ENCODE peak calls at places on chromosomes 4 and X, in seven cellular contexts. E is gastrocnemius medialis, W is right lobe of liver, Y is adipocyte, O is Peyer's patch, P is GM23338, N is OCI-LY7. K is an unnamed sample.

GRCh38 chrX:130984782-130985181 is 73.4 kb upstream of the ARHGAP36 start:
- DNase-seq in E (peak; percentile 71), W (no peak), Y (no peak), O (no peak), P (no peak), N (no peak), K (no peak)

GRCh38 chr4:2981256-2981804 is 18.0 kb downstream of the GRK4 start:
- DNase-seq in E (no peak), W (no peak), Y (no peak), O (no peak), P (no peak), N (peak; percentile 15), K (no peak)

GRCh38 chrX:141975839-141976238 is 72.1 kb downstream of the MAGEC1 start:
- DNase-seq in E (no peak), W (no peak), Y (no peak), O (no peak), P (no peak), N (no peak), K (no peak)

GRCh38 chr4:14667624-14668295 is 334.5 kb upstream of the CPEB2 start:
- DNase-seq in E (no peak), W (no peak), Y (peak; percentile 26), O (no peak), P (no peak), N (no peak), K (no peak)

GRCh38 chrX:9882669-9883446 is 84.3 kb upstream of the CLDN34 start:
- DNase-seq in E (no peak), W (no peak), Y (no peak), O (no peak), P (no peak), N (peak; percentile 0), K (no peak)

GRCh38 chr4:100781433-100781832 is 263.6 kb upstream of the EMCN start:
- DNase-seq in E (no peak), W (no peak), Y (no peak), O (no peak), P (no peak), N (no peak), K (no peak)

GRCh38 chr4:6546681-6547447 is 28.1 kb upstream of the MAN2B2 start:
- DNase-seq in E (no peak), W (no peak), Y (peak; percentile 87), O (no peak), P (peak; percentile 94), N (peak; percentile 79), K (no peak)

GRCh38 chr4:76526585-76526990 is 91.6 kb downstream of the SHROOM3 start:
- DNase-seq in E (no peak), W (no peak), Y (no peak), O (no peak), P (no peak), N (no peak), K (no peak)

GRCh38 chr4:26048378-26048882 is 134.4 kb downstream of the SMIM20 start:
- DNase-seq in E (peak; percentile 60), W (no peak), Y (peak; percentile 94), O (no peak), P (no peak), N (no peak), K (peak; percentile 81)

GRCh38 chrX:47573334-47574095 is 8.7 kb upstream of the TIMP1 start:
- DNase-seq in E (no peak), W (no peak), Y (no peak), O (no peak), P (peak; percentile 91), N (no peak), K (no peak)

GRCh38 chrX:3659761-3660160 is 53.7 kb downstream of the PRKX start:
- DNase-seq in E (no peak), W (no peak), Y (peak; percentile 25), O (no peak), P (no peak), N (no peak), K (no peak)

GRCh38 chr4:83219344-83219990 is 65.1 kb downstream of the COQ2 start:
- DNase-seq in E (no peak), W (no peak), Y (peak; percentile 33), O (no peak), P (no peak), N (peak; percentile 94), K (no peak)

GRCh38 chr4:172573899-172574298 is 594.7 kb upstream of the GALNT7 start:
- DNase-seq in E (no peak), W (no peak), Y (peak; percentile 40), O (no peak), P (no peak), N (peak; percentile 5), K (no peak)

GRCh38 chr4:23660865-23661264 is 229.0 kb downstream of the PPARGC1A start:
- DNase-seq in E (no peak), W (no peak), Y (no peak), O (no peak), P (no peak), N (no peak), K (no peak)

GRCh38 chr4:8910822-8911310 is 39.2 kb upstream of the HMX1 start:
- DNase-seq in E (no peak), W (no peak), Y (no peak), O (no peak), P (no peak), N (no peak), K (peak; percentile 42)

GRCh38 chr4:187632260-187633010 is 363.1 kb upstream of the ZFP42 start:
- DNase-seq in E (no peak), W (no peak), Y (peak; percentile 22), O (no peak), P (no peak), N (no peak), K (no peak)

GRCh38 chr4:53653484-53654053 is 62.3 kb upstream of the LNX1 start:
- DNase-seq in E (no peak), W (peak; percentile 50), Y (peak; percentile 13), O (peak; percentile 54), P (no peak), N (peak; percentile 23), K (no peak)

DNA sequence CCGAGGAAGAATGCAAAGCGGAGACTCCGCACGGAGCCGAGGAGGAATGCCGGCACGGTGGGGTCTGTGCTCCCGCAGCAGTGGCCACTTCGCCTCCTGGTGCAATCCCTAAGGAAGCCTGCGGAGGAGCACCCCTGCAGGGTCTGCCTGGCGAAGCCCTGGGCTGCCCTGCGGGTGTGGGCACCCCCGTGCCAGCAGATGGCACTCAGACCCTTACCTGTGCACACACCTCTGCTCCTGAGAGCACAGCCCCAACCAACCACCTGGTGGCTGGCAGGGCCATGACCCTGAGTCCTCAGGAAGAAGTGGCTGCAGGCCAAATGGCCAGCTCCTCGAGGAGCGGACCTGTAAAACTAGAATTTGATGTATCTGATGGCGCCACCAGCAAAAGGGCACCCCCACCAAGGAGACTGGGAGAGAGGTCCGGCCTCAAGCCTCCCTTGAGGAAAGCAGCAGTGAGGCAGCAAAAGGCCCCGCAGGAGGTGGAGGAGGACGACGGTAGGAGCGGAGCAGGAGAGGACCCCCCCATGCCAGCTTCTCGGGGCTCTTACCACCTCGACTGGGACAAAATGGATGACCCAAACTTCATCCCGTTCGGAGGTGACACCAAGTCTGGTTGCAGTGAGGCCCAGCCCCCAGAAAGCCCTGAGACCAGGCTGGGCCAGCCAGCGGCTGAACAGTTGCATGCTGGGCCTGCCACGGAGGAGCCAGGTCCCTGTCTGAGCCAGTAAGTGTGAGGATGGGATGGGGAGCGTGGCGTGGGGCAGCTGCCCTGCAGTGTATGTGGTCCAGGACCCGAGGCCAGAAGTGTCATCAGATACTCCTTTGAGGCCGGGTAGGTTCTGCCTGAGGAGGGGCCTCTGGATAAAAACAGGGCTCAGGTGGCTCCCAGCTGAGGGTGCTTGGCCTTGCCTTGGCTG is 7.0 kb downstream of the TACC3 start:
- DNase-seq in E (no peak), W (peak; percentile 25), Y (no peak), O (no peak), P (no peak), N (no peak), K (no peak)
- H3K36me3 ChIP-seq in E (no peaks in the 10 kb centered on the region), W (no peaks in the 10 kb centered on the region), Y (peaks cover 5% of the 10 kb centered on the region), O (peaks cover 16% of the 10 kb centered on the region), P (peaks cover 76% of the 10 kb centered on the region), N (peaks cover 100% of the 10 kb centered on the region), K (peaks cover 6% of the 10 kb centered on the region)

GRCh38 chr4:158159054-158159717 is 13.6 kb downstream of the GASK1B start:
- DNase-seq in E (no peak), W (no peak), Y (peak; percentile 57), O (no peak), P (no peak), N (no peak), K (no peak)

GRCh38 chr4:158159718-158160094 is 13.1 kb downstream of the GASK1B start:
- DNase-seq in E (no peak), W (no peak), Y (no peak), O (no peak), P (no peak), N (no peak), K (no peak)

GRCh38 chr4:158155656-158156356 is 17.0 kb downstream of the GASK1B start:
- DNase-seq in E (no peak), W (no peak), Y (no peak), O (no peak), P (no peak), N (no peak), K (no peak)

GRCh38 chr4:158161561-158162354 is 11.1 kb downstream of the GASK1B start:
- DNase-seq in E (peak; percentile 31), W (no peak), Y (peak; percentile 71), O (no peak), P (no peak), N (no peak), K (peak; percentile 83)

DNA sequence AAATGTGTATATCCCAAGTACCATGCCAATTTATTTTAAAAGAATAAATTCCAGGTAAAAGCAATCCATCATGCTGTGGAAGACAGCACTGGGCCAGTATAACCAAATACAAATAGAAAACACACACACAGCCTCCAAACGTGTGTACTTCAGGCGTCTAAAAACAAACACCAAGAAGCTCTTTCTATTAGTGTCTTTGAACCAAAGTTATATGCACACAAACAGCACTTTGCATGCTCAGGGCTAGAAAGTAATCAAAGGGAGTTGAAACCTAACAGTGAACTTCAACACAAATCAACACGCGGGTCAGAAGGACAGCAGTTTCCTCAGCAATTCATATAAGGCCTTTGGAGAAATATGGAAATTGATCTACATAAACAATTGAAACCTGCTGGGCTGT is 15.4 kb downstream of the GASK1B start:
- DNase-seq in E (no peak), W (no peak), Y (no peak), O (no peak), P (no peak), N (no peak), K (no peak)
- H3K4me3 ChIP-seq in E (no peak overlapping the region), W (no peak overlapping the region), Y (no peak overlapping the region), O (no peak overlapping the region), P (no peak overlapping the region), N (no peak overlapping the region), K (no peak overlapping the region)

GRCh38 chr4:152102184-152103000 is 341.6 kb upstream of the GATB start:
- DNase-seq in E (no peak), W (no peak), Y (peak; percentile 11), O (no peak), P (no peak), N (no peak), K (no peak)
- H3K4me1 ChIP-seq in E (no peaks in the 10 kb centered on the region), W (no peaks in the 10 kb centered on the region), Y (peaks cover 31% of the 10 kb centered on the region), O (peaks cover 9% of the 10 kb centered on the region), P (peaks cover 7% of the 10 kb centered on the region), N (peaks cover 12% of the 10 kb centered on the region), K (no peaks in the 10 kb centered on the region)

DNA sequence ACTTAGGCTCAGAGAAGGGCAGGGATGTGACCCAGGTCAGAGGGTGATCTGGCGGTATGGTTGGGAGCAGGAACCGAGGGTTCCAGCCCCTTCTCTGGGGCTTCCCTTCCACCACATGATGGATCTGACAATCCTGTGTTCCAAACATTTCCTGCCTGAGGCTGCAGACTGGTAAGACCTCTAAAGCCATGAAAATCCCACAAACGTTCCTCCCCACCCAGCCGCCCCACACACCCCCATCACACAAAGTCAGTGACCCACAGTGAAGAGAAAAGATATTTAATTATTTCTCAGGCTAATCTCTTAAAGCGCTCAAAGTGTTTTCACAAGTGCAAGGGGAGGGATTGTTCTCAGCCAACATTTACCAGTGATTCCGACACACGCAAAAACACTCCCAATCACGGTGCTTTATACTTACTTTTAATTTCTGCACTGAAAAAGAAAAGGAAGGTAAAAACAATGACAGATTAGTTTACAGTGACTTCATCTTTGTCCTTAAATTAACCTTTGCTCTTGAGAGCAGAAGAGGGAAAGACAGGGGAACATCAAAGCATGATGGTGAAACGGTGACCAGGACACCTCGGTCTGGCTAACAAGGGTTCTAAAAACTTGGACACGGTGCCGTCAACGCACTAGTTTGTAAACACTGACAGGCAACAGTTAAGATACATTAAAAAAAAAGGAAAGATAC is 42.4 kb downstream of the WDR1 start:
- DNase-seq in E (no peak), W (no peak), Y (no peak), O (no peak), P (no peak), N (no peak), K (no peak)
- H3K36me3 ChIP-seq in E (no peaks in the 10 kb centered on the region), W (peaks cover 6% of the 10 kb centered on the region), Y (peaks cover 70% of the 10 kb centered on the region), O (peaks cover 69% of the 10 kb centered on the region), P (peaks cover 17% of the 10 kb centered on the region), N (peaks cover 72% of the 10 kb centered on the region), K (peaks cover 84% of the 10 kb centered on the region)

K was measured in right atrium auricular region.